ENCODE peak calls at places on chromosome X, in nine cellular contexts. One of them, this sample, is unnamed.

GRCh38 chrX:71565634-71566033 is 12.6 kb upstream of the GCNA start:
- DNase-seq in ELF-1: no peak
- DNase-seq in cardiac muscle cell: no peak
- DNase-seq in NCI-H82: no peak
- DNase-seq in BE2C: no peak
- DNase-seq in adipocyte: no peak
- DNase-seq in activated naive CD8-positive, alpha-beta T cell treated with anti-CD3 and anti-CD28 coated beads for 36 hours: no peak
- DNase-seq in stimulated activated naive B cell treated with anti-CD40 and anti-IgM and Interleukin-4, amounts not matched to agents 10 μg/mL and 1 μg/mL and 100 μg/mL, for 72 hours: no peak
- DNase-seq in activated CD4-positive, alpha-beta memory T cell treated with anti-CD3 and anti-CD28 coated beads, Interleukin-2, amount 10 ng/mL, durations not matched to agents 7 days and 5 days: no peak
- DNase-seq in this sample: no peak

GRCh38 chrX:1657367-1658082 is 42.7 kb downstream of the ASMT start:
- DNase-seq in ELF-1: peak; percentile 72
- DNase-seq in cardiac muscle cell: peak; percentile 2
- DNase-seq in NCI-H82: peak; percentile 81
- DNase-seq in BE2C: no peak
- DNase-seq in adipocyte: peak; percentile 29
- DNase-seq in activated naive CD8-positive, alpha-beta T cell treated with anti-CD3 and anti-CD28 coated beads for 36 hours: peak; percentile 65
- DNase-seq in stimulated activated naive B cell treated with anti-CD40 and anti-IgM and Interleukin-4, amounts not matched to agents 10 μg/mL and 1 μg/mL and 100 μg/mL, for 72 hours: peak; percentile 16
- DNase-seq in activated CD4-positive, alpha-beta memory T cell treated with anti-CD3 and anti-CD28 coated beads, Interleukin-2, amount 10 ng/mL, durations not matched to agents 7 days and 5 days: peak; percentile 75
- DNase-seq in this sample: no peak

GRCh38 chrX:36198575-36198974 is 279.0 kb downstream of the CFAP47 start:
- DNase-seq in ELF-1: peak; percentile 51
- DNase-seq in cardiac muscle cell: no peak
- DNase-seq in NCI-H82: no peak
- DNase-seq in BE2C: no peak
- DNase-seq in adipocyte: no peak
- DNase-seq in activated naive CD8-positive, alpha-beta T cell treated with anti-CD3 and anti-CD28 coated beads for 36 hours: no peak
- DNase-seq in stimulated activated naive B cell treated with anti-CD40 and anti-IgM and Interleukin-4, amounts not matched to agents 10 μg/mL and 1 μg/mL and 100 μg/mL, for 72 hours: no peak
- DNase-seq in activated CD4-positive, alpha-beta memory T cell treated with anti-CD3 and anti-CD28 coated beads, Interleukin-2, amount 10 ng/mL, durations not matched to agents 7 days and 5 days: no peak
- DNase-seq in this sample: no peak

GRCh38 chrX:112800901-112801775 is 39.5 kb downstream of the AMOT start:
- DNase-seq in ELF-1: peak; percentile 83
- DNase-seq in cardiac muscle cell: no peak
- DNase-seq in NCI-H82: no peak
- DNase-seq in BE2C: no peak
- DNase-seq in adipocyte: no peak
- DNase-seq in activated naive CD8-positive, alpha-beta T cell treated with anti-CD3 and anti-CD28 coated beads for 36 hours: no peak
- DNase-seq in stimulated activated naive B cell treated with anti-CD40 and anti-IgM and Interleukin-4, amounts not matched to agents 10 μg/mL and 1 μg/mL and 100 μg/mL, for 72 hours: no peak
- DNase-seq in activated CD4-positive, alpha-beta memory T cell treated with anti-CD3 and anti-CD28 coated beads, Interleukin-2, amount 10 ng/mL, durations not matched to agents 7 days and 5 days: no peak
- DNase-seq in this sample: no peak

GRCh38 chrX:71619193-71619592 is 882 bp upstream of the CXCR3 start:
- DNase-seq in ELF-1: no peak
- DNase-seq in cardiac muscle cell: no peak
- DNase-seq in NCI-H82: no peak
- DNase-seq in BE2C: no peak
- DNase-seq in adipocyte: no peak
- DNase-seq in activated naive CD8-positive, alpha-beta T cell treated with anti-CD3 and anti-CD28 coated beads for 36 hours: peak; percentile 76
- DNase-seq in stimulated activated naive B cell treated with anti-CD40 and anti-IgM and Interleukin-4, amounts not matched to agents 10 μg/mL and 1 μg/mL and 100 μg/mL, for 72 hours: peak; percentile 54
- DNase-seq in activated CD4-positive, alpha-beta memory T cell treated with anti-CD3 and anti-CD28 coated beads, Interleukin-2, amount 10 ng/mL, durations not matched to agents 7 days and 5 days: peak; percentile 50
- DNase-seq in this sample: no peak

GRCh38 chrX:74080165-74080564 is 223.8 kb upstream of the ZCCHC13 start:
- DNase-seq in ELF-1: no peak
- DNase-seq in cardiac muscle cell: no peak
- DNase-seq in NCI-H82: no peak
- DNase-seq in BE2C: no peak
- DNase-seq in adipocyte: no peak
- DNase-seq in activated naive CD8-positive, alpha-beta T cell treated with anti-CD3 and anti-CD28 coated beads for 36 hours: no peak
- DNase-seq in stimulated activated naive B cell treated with anti-CD40 and anti-IgM and Interleukin-4, amounts not matched to agents 10 μg/mL and 1 μg/mL and 100 μg/mL, for 72 hours: no peak
- DNase-seq in activated CD4-positive, alpha-beta memory T cell treated with anti-CD3 and anti-CD28 coated beads, Interleukin-2, amount 10 ng/mL, durations not matched to agents 7 days and 5 days: no peak
- DNase-seq in this sample: no peak

GRCh38 chrX:24371391-24371972 is 11.0 kb downstream of the SUPT20HL1 start:
- DNase-seq in ELF-1: peak; percentile 90
- DNase-seq in cardiac muscle cell: peak; percentile 87
- DNase-seq in NCI-H82: peak; percentile 80
- DNase-seq in BE2C: peak; percentile 70
- DNase-seq in adipocyte: peak; percentile 70
- DNase-seq in activated naive CD8-positive, alpha-beta T cell treated with anti-CD3 and anti-CD28 coated beads for 36 hours: peak; percentile 45
- DNase-seq in stimulated activated naive B cell treated with anti-CD40 and anti-IgM and Interleukin-4, amounts not matched to agents 10 μg/mL and 1 μg/mL and 100 μg/mL, for 72 hours: peak; percentile 31
- DNase-seq in activated CD4-positive, alpha-beta memory T cell treated with anti-CD3 and anti-CD28 coated beads, Interleukin-2, amount 10 ng/mL, durations not matched to agents 7 days and 5 days: peak; percentile 59
- DNase-seq in this sample: no peak

GRCh38 chrX:113726898-113727297 is 857.0 kb upstream of the HTR2C start:
- DNase-seq in ELF-1: no peak
- DNase-seq in cardiac muscle cell: no peak
- DNase-seq in NCI-H82: no peak
- DNase-seq in BE2C: no peak
- DNase-seq in adipocyte: no peak
- DNase-seq in activated naive CD8-positive, alpha-beta T cell treated with anti-CD3 and anti-CD28 coated beads for 36 hours: no peak
- DNase-seq in stimulated activated naive B cell treated with anti-CD40 and anti-IgM and Interleukin-4, amounts not matched to agents 10 μg/mL and 1 μg/mL and 100 μg/mL, for 72 hours: no peak
- DNase-seq in activated CD4-positive, alpha-beta memory T cell treated with anti-CD3 and anti-CD28 coated beads, Interleukin-2, amount 10 ng/mL, durations not matched to agents 7 days and 5 days: no peak
- DNase-seq in this sample: no peak

GRCh38 chrX:13845721-13846378 is 29.0 kb upstream of the GPM6B start:
- DNase-seq in ELF-1: no peak
- DNase-seq in cardiac muscle cell: no peak
- DNase-seq in NCI-H82: no peak
- DNase-seq in BE2C: no peak
- DNase-seq in adipocyte: peak; percentile 38
- DNase-seq in activated naive CD8-positive, alpha-beta T cell treated with anti-CD3 and anti-CD28 coated beads for 36 hours: no peak
- DNase-seq in stimulated activated naive B cell treated with anti-CD40 and anti-IgM and Interleukin-4, amounts not matched to agents 10 μg/mL and 1 μg/mL and 100 μg/mL, for 72 hours: no peak
- DNase-seq in activated CD4-positive, alpha-beta memory T cell treated with anti-CD3 and anti-CD28 coated beads, Interleukin-2, amount 10 ng/mL, durations not matched to agents 7 days and 5 days: no peak
- DNase-seq in this sample: no peak

GRCh38 chrX:138775501-138775900 is 64.0 kb upstream of the FGF13 start:
- DNase-seq in ELF-1: no peak
- DNase-seq in cardiac muscle cell: peak; percentile 33
- DNase-seq in NCI-H82: peak; percentile 61
- DNase-seq in BE2C: no peak
- DNase-seq in adipocyte: peak; percentile 48
- DNase-seq in activated naive CD8-positive, alpha-beta T cell treated with anti-CD3 and anti-CD28 coated beads for 36 hours: no peak
- DNase-seq in stimulated activated naive B cell treated with anti-CD40 and anti-IgM and Interleukin-4, amounts not matched to agents 10 μg/mL and 1 μg/mL and 100 μg/mL, for 72 hours: no peak
- DNase-seq in activated CD4-positive, alpha-beta memory T cell treated with anti-CD3 and anti-CD28 coated beads, Interleukin-2, amount 10 ng/mL, durations not matched to agents 7 days and 5 days: no peak
- DNase-seq in this sample: no peak

GRCh38 chrX:41781500-41781899 is 57.5 kb downstream of the GPR82 start:
- DNase-seq in ELF-1: peak; percentile 8
- DNase-seq in cardiac muscle cell: peak; percentile 63
- DNase-seq in NCI-H82: peak; percentile 77
- DNase-seq in BE2C: peak; percentile 12
- DNase-seq in adipocyte: peak; percentile 64
- DNase-seq in activated naive CD8-positive, alpha-beta T cell treated with anti-CD3 and anti-CD28 coated beads for 36 hours: no peak
- DNase-seq in stimulated activated naive B cell treated with anti-CD40 and anti-IgM and Interleukin-4, amounts not matched to agents 10 μg/mL and 1 μg/mL and 100 μg/mL, for 72 hours: no peak
- DNase-seq in activated CD4-positive, alpha-beta memory T cell treated with anti-CD3 and anti-CD28 coated beads, Interleukin-2, amount 10 ng/mL, durations not matched to agents 7 days and 5 days: no peak
- DNase-seq in this sample: no peak

GRCh38 chrX:56975611-56976010 is 19.7 kb downstream of the SPIN3 start:
- DNase-seq in ELF-1: no peak
- DNase-seq in cardiac muscle cell: no peak
- DNase-seq in NCI-H82: no peak
- DNase-seq in BE2C: no peak
- DNase-seq in adipocyte: no peak
- DNase-seq in activated naive CD8-positive, alpha-beta T cell treated with anti-CD3 and anti-CD28 coated beads for 36 hours: no peak
- DNase-seq in stimulated activated naive B cell treated with anti-CD40 and anti-IgM and Interleukin-4, amounts not matched to agents 10 μg/mL and 1 μg/mL and 100 μg/mL, for 72 hours: no peak
- DNase-seq in activated CD4-positive, alpha-beta memory T cell treated with anti-CD3 and anti-CD28 coated beads, Interleukin-2, amount 10 ng/mL, durations not matched to agents 7 days and 5 days: no peak
- DNase-seq in this sample: no peak

GRCh38 chrX:47831788-47832187 is 4.9 kb upstream of the ZNF81 start:
- DNase-seq in ELF-1: peak; percentile 54
- DNase-seq in cardiac muscle cell: peak; percentile 53
- DNase-seq in NCI-H82: peak; percentile 70
- DNase-seq in BE2C: peak; percentile 57
- DNase-seq in adipocyte: peak; percentile 36
- DNase-seq in activated naive CD8-positive, alpha-beta T cell treated with anti-CD3 and anti-CD28 coated beads for 36 hours: peak; percentile 34
- DNase-seq in stimulated activated naive B cell treated with anti-CD40 and anti-IgM and Interleukin-4, amounts not matched to agents 10 μg/mL and 1 μg/mL and 100 μg/mL, for 72 hours: peak; percentile 24
- DNase-seq in activated CD4-positive, alpha-beta memory T cell treated with anti-CD3 and anti-CD28 coated beads, Interleukin-2, amount 10 ng/mL, durations not matched to agents 7 days and 5 days: peak; percentile 61
- DNase-seq in this sample: no peak

GRCh38 chrX:12722314-12722713 is 68.9 kb upstream of the PRPS2 start:
- DNase-seq in ELF-1: no peak
- DNase-seq in cardiac muscle cell: no peak
- DNase-seq in NCI-H82: no peak
- DNase-seq in BE2C: no peak
- DNase-seq in adipocyte: no peak
- DNase-seq in activated naive CD8-positive, alpha-beta T cell treated with anti-CD3 and anti-CD28 coated beads for 36 hours: no peak
- DNase-seq in stimulated activated naive B cell treated with anti-CD40 and anti-IgM and Interleukin-4, amounts not matched to agents 10 μg/mL and 1 μg/mL and 100 μg/mL, for 72 hours: no peak
- DNase-seq in activated CD4-positive, alpha-beta memory T cell treated with anti-CD3 and anti-CD28 coated beads, Interleukin-2, amount 10 ng/mL, durations not matched to agents 7 days and 5 days: no peak
- DNase-seq in this sample: no peak

GRCh38 chrX:43969504-43970501 is 3.4 kb downstream of the NDP start:
- DNase-seq in ELF-1: peak; percentile 50
- DNase-seq in cardiac muscle cell: no peak
- DNase-seq in NCI-H82: peak; percentile 16
- DNase-seq in BE2C: no peak
- DNase-seq in adipocyte: peak; percentile 4
- DNase-seq in activated naive CD8-positive, alpha-beta T cell treated with anti-CD3 and anti-CD28 coated beads for 36 hours: no peak
- DNase-seq in stimulated activated naive B cell treated with anti-CD40 and anti-IgM and Interleukin-4, amounts not matched to agents 10 μg/mL and 1 μg/mL and 100 μg/mL, for 72 hours: no peak
- DNase-seq in activated CD4-positive, alpha-beta memory T cell treated with anti-CD3 and anti-CD28 coated beads, Interleukin-2, amount 10 ng/mL, durations not matched to agents 7 days and 5 days: no peak
- DNase-seq in this sample: no peak

GRCh38 chrX:640641-641040 is 10.1 kb downstream of the SHOX start:
- DNase-seq in ELF-1: no peak
- DNase-seq in cardiac muscle cell: no peak
- DNase-seq in NCI-H82: no peak
- DNase-seq in BE2C: no peak
- DNase-seq in adipocyte: no peak
- DNase-seq in activated naive CD8-positive, alpha-beta T cell treated with anti-CD3 and anti-CD28 coated beads for 36 hours: no peak
- DNase-seq in stimulated activated naive B cell treated with anti-CD40 and anti-IgM and Interleukin-4, amounts not matched to agents 10 μg/mL and 1 μg/mL and 100 μg/mL, for 72 hours: no peak
- DNase-seq in activated CD4-positive, alpha-beta memory T cell treated with anti-CD3 and anti-CD28 coated beads, Interleukin-2, amount 10 ng/mL, durations not matched to agents 7 days and 5 days: no peak
- DNase-seq in this sample: peak; percentile 77

GRCh38 chrX:13885591-13885990 is 68.7 kb upstream of the GPM6B start:
- DNase-seq in ELF-1: no peak
- DNase-seq in cardiac muscle cell: no peak
- DNase-seq in NCI-H82: no peak
- DNase-seq in BE2C: no peak
- DNase-seq in adipocyte: no peak
- DNase-seq in activated naive CD8-positive, alpha-beta T cell treated with anti-CD3 and anti-CD28 coated beads for 36 hours: no peak
- DNase-seq in stimulated activated naive B cell treated with anti-CD40 and anti-IgM and Interleukin-4, amounts not matched to agents 10 μg/mL and 1 μg/mL and 100 μg/mL, for 72 hours: no peak
- DNase-seq in activated CD4-positive, alpha-beta memory T cell treated with anti-CD3 and anti-CD28 coated beads, Interleukin-2, amount 10 ng/mL, durations not matched to agents 7 days and 5 days: no peak
- DNase-seq in this sample: no peak

GRCh38 chrX:30865020-30865419 is 24.0 kb downstream of the TAB3 start:
- DNase-seq in ELF-1: peak; percentile 42
- DNase-seq in cardiac muscle cell: peak; percentile 32
- DNase-seq in NCI-H82: peak; percentile 29
- DNase-seq in BE2C: peak; percentile 3
- DNase-seq in adipocyte: no peak
- DNase-seq in activated naive CD8-positive, alpha-beta T cell treated with anti-CD3 and anti-CD28 coated beads for 36 hours: no peak
- DNase-seq in stimulated activated naive B cell treated with anti-CD40 and anti-IgM and Interleukin-4, amounts not matched to agents 10 μg/mL and 1 μg/mL and 100 μg/mL, for 72 hours: no peak
- DNase-seq in activated CD4-positive, alpha-beta memory T cell treated with anti-CD3 and anti-CD28 coated beads, Interleukin-2, amount 10 ng/mL, durations not matched to agents 7 days and 5 days: no peak
- DNase-seq in this sample: no peak

GRCh38 chrX:120570201-120570600 is 9.4 kb upstream of the CUL4B start:
- DNase-seq in ELF-1: no peak
- DNase-seq in cardiac muscle cell: no peak
- DNase-seq in NCI-H82: no peak
- DNase-seq in BE2C: no peak
- DNase-seq in adipocyte: no peak
- DNase-seq in activated naive CD8-positive, alpha-beta T cell treated with anti-CD3 and anti-CD28 coated beads for 36 hours: no peak
- DNase-seq in stimulated activated naive B cell treated with anti-CD40 and anti-IgM and Interleukin-4, amounts not matched to agents 10 μg/mL and 1 μg/mL and 100 μg/mL, for 72 hours: no peak
- DNase-seq in activated CD4-positive, alpha-beta memory T cell treated with anti-CD3 and anti-CD28 coated beads, Interleukin-2, amount 10 ng/mL, durations not matched to agents 7 days and 5 days: no peak
- DNase-seq in this sample: no peak

GRCh38 chrX:85444613-85445012 is 65.1 kb upstream of the POF1B start:
- DNase-seq in ELF-1: no peak
- DNase-seq in cardiac muscle cell: no peak
- DNase-seq in NCI-H82: no peak
- DNase-seq in BE2C: no peak
- DNase-seq in adipocyte: no peak
- DNase-seq in activated naive CD8-positive, alpha-beta T cell treated with anti-CD3 and anti-CD28 coated beads for 36 hours: no peak
- DNase-seq in stimulated activated naive B cell treated with anti-CD40 and anti-IgM and Interleukin-4, amounts not matched to agents 10 μg/mL and 1 μg/mL and 100 μg/mL, for 72 hours: no peak
- DNase-seq in activated CD4-positive, alpha-beta memory T cell treated with anti-CD3 and anti-CD28 coated beads, Interleukin-2, amount 10 ng/mL, durations not matched to agents 7 days and 5 days: no peak
- DNase-seq in this sample: no peak

GRCh38 chrX:40883021-40883619 is 147.8 kb upstream of the MED14 start:
- DNase-seq in ELF-1: no peak
- DNase-seq in cardiac muscle cell: no peak
- DNase-seq in NCI-H82: no peak
- DNase-seq in BE2C: no peak
- DNase-seq in adipocyte: no peak
- DNase-seq in activated naive CD8-positive, alpha-beta T cell treated with anti-CD3 and anti-CD28 coated beads for 36 hours: no peak
- DNase-seq in stimulated activated naive B cell treated with anti-CD40 and anti-IgM and Interleukin-4, amounts not matched to agents 10 μg/mL and 1 μg/mL and 100 μg/mL, for 72 hours: no peak
- DNase-seq in activated CD4-positive, alpha-beta memory T cell treated with anti-CD3 and anti-CD28 coated beads, Interleukin-2, amount 10 ng/mL, durations not matched to agents 7 days and 5 days: no peak
- DNase-seq in this sample: no peak

GRCh38 chrX:97016106-97016505 is 132.4 kb downstream of the RPA4 start:
- DNase-seq in ELF-1: no peak
- DNase-seq in cardiac muscle cell: no peak
- DNase-seq in NCI-H82: no peak
- DNase-seq in BE2C: no peak
- DNase-seq in adipocyte: peak; percentile 29
- DNase-seq in activated naive CD8-positive, alpha-beta T cell treated with anti-CD3 and anti-CD28 coated beads for 36 hours: no peak
- DNase-seq in stimulated activated naive B cell treated with anti-CD40 and anti-IgM and Interleukin-4, amounts not matched to agents 10 μg/mL and 1 μg/mL and 100 μg/mL, for 72 hours: no peak
- DNase-seq in activated CD4-positive, alpha-beta memory T cell treated with anti-CD3 and anti-CD28 coated beads, Interleukin-2, amount 10 ng/mL, durations not matched to agents 7 days and 5 days: no peak
- DNase-seq in this sample: no peak